ENCODE peak calls at places on chromosomes 7 and 10, in five cellular contexts. V is neural crest cell, Z is brain microvascular endothelial cell, K is BJ, I is foreskin keratinocyte. F is an unnamed sample.

GRCh38 chr7:50849991-50850390 is 67.3 kb upstream of the GRB10 start:
- DNase-seq in V (no peak), Z (no peak), K (no peak), I (no peak), F (no peak)

GRCh38 chr10:84659497-84660276 is 331.3 kb downstream of the CCSER2 start:
- DNase-seq in V (no peak), Z (no peak), K (no peak), I (no peak), F (no peak)

GRCh38 chr10:131231965-131232541 is 79.5 kb downstream of the TCERG1L start:
- DNase-seq in V (no peak), Z (no peak), K (no peak), I (no peak), F (no peak)

GRCh38 chr10:13890617-13891541 is 304.1 kb downstream of the PRPF18 start:
- DNase-seq in V (peak; percentile 23), Z (peak; percentile 52), K (no peak), I (no peak), F (peak; percentile 59)

GRCh38 chr10:77420942-77421523 is 216.6 kb downstream of the KCNMA1 start:
- DNase-seq in V (no peak), Z (no peak), K (no peak), I (no peak), F (no peak)

GRCh38 chr7:33714208-33714607 is 191.1 kb upstream of the BMPER start:
- DNase-seq in V (no peak), Z (no peak), K (no peak), I (no peak), F (no peak)

GRCh38 chr7:137768371-137768770 is 78.4 kb downstream of the DGKI start:
- DNase-seq in V (no peak), Z (no peak), K (peak; percentile 34), I (no peak), F (peak; percentile 14)

GRCh38 chr7:105638942-105639495 is 57.7 kb upstream of the EFCAB10 start:
- DNase-seq in V (peak; percentile 37), Z (no peak), K (no peak), I (no peak), F (peak; percentile 58)

GRCh38 chr10:42753126-42753506 is 29.5 kb upstream of the BMS1 start:
- DNase-seq in V (peak; percentile 79), Z (peak; percentile 58), K (no peak), I (no peak), F (peak; percentile 82)

GRCh38 chr10:42754155-42755027 is 28.2 kb upstream of the BMS1 start:
- DNase-seq in V (peak; percentile 15), Z (no peak), K (no peak), I (no peak), F (peak; percentile 18)

GRCh38 chr10:42753507-42754154 is 29.0 kb upstream of the BMS1 start:
- DNase-seq in V (no peak), Z (no peak), K (no peak), I (no peak), F (no peak)

GRCh38 chr10:42755591-42756093 is 27.0 kb upstream of the BMS1 start:
- DNase-seq in V (no peak), Z (no peak), K (no peak), I (no peak), F (no peak)

GRCh38 chr10:42755028-42755451 is 27.6 kb upstream of the BMS1 start:
- DNase-seq in V (no peak), Z (no peak), K (no peak), I (no peak), F (no peak)
- TF ChIP-seq CTCF in V (peak; percentile 26), Z (no peak), K (peak; percentile 13), I (peak; percentile 16), F (peak; percentile 17)

GRCh38 chr7:82017334-82017943 is 247.6 kb upstream of the HGF start:
- DNase-seq in V (no peak), Z (no peak), K (no peak), I (no peak), F (peak; percentile 65)
- TF ChIP-seq CTCF in V (peak; percentile 76), Z (peak; percentile 38), K (peak; percentile 51), I (peak; percentile 69), F (peak; percentile 61)

GRCh38 chr7:144069511-144069910 is at the start of gene OR2A25:
- DNase-seq in V (no peak), Z (no peak), K (no peak), I (no peak), F (no peak)

GRCh38 chr7:144057954-144058353 is 9.2 kb downstream of the OR2A5 start:
- DNase-seq in V (no peak), Z (peak; percentile 93), K (no peak), I (no peak), F (peak; percentile 68)

DNA sequence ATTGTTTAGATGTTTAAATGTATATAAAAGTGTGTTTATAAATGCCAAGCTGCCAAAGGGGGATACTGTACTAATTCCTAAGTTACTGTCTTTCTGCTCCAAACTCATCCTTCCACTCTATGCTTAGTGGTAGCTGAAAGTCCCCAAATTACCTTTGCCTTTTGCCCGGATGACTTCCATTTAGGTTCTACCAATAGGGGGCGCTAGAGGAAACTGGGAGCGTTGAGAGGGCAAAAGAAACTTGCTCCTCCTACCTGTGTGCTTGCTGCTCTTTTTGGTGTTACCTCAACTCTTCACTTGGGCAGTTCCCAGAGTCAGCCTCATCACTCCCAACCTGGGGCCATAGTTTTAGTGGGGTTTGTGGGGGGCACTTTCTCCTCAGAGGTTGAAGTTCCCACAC is 5.9 kb upstream of the OR2A25 start:
- DNase-seq in V (no peak), Z (no peak), K (no peak), I (no peak), F (no peak)
- TF ChIP-seq CTCF in V (peak; percentile 44), Z (peak; percentile 54), K (peak; percentile 16), I (peak; percentile 29), F (peak; percentile 51)

GRCh38 chr10:59805043-59805442 is 51.8 kb upstream of the MRLN start:
- DNase-seq in V (peak; percentile 5), Z (peak; percentile 11), K (no peak), I (no peak), F (peak; percentile 62)

GRCh38 chr10:59812541-59813122 is 59.4 kb upstream of the MRLN start:
- DNase-seq in V (no peak), Z (no peak), K (no peak), I (no peak), F (no peak)

GRCh38 chr10:59809644-59809974 is 56.4 kb upstream of the MRLN start:
- DNase-seq in V (no peak), Z (no peak), K (no peak), I (no peak), F (no peak)

GRCh38 chr10:59807629-59808620 is 54.7 kb upstream of the MRLN start:
- DNase-seq in V (no peak), Z (no peak), K (no peak), I (no peak), F (no peak)

DNA sequence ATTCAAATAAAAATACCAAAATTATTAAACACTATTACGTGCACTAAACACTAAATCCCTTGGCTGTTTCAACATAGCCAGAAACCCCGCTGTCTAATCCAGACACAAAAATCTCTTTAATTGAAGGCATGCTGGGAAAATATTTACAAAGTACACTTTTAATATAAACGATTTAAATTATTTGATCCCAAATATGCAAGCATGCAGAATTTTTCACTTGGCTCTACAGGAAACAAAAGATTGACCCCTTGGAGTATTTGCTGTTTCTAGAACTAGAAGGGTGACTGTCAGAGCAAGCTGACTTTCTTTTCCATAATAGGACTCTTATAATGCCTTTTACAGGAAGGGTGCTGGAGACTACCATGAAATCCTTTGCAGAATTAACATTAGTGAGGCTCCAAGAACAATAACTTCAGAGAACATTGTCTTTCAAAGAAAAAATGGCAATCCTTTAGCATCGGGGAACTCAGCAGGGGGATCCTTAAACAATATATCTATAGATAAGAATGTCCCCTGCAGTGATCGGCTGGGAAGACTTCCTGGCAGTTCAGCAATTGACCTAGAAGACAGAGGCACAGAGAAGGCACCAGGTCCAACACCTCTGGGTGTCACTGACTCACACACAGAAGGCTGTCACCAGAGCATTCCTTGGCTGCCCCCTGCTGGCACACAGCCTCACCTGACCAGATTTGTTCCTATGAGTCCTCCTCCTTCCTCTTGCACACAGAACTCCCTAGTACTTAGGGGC is 55.8 kb upstream of the MRLN start:
- DNase-seq in V (peak; percentile 59), Z (peak; percentile 72), K (no peak), I (peak; percentile 22), F (peak; percentile 82)
- TF ChIP-seq CTCF in V (peak; percentile 77), Z (peak; percentile 84), K (peak; percentile 62), I (peak; percentile 78), F (peak; percentile 83)

GRCh38 chr7:57651006-57651405 is 201.0 kb downstream of the ZNF716 start:
- DNase-seq in V (no peak), Z (no peak), K (no peak), I (no peak), F (no peak)
- TF ChIP-seq CTCF in V (no peak), Z (no peak), K (no peak), I (no peak), F (no peak)

GRCh38 chr7:158355456-158356065 is 232.1 kb downstream of the PTPRN2 start:
- DNase-seq in V (peak; percentile 23), Z (peak; percentile 5), K (no peak), I (no peak), F (peak; percentile 35)
- TF ChIP-seq CTCF in V (peak; percentile 65), Z (peak; percentile 17), K (no peak), I (no peak), F (peak; percentile 56)

GRCh38 chr10:101710064-101710695 is 15.2 kb upstream of the FBXW4 start:
- DNase-seq in V (no peak), Z (no peak), K (no peak), I (no peak), F (peak; percentile 44)
- TF ChIP-seq CTCF in V (no peak), Z (peak; percentile 33), K (peak; percentile 12), I (no peak), F (peak; percentile 37)

GRCh38 chr10:24462889-24463552 is 254.1 kb downstream of the KIAA1217 start:
- DNase-seq in V (no peak), Z (peak; percentile 51), K (no peak), I (no peak), F (peak; percentile 33)
- TF ChIP-seq CTCF in V (no peak), Z (peak; percentile 58), K (peak; percentile 14), I (peak; percentile 39), F (peak; percentile 49)